ENCODE peak calls at places on chromosomes 16 and 17, in four cellular contexts. Q is WTC11, S is HepG2, D is K562. J is an unnamed sample.
A peak's percentile ranks its signal among the peaks of the same experiment; 100 is the strongest.

GRCh38 chr16:60792437-60792836 is 1243.8 kb downstream of the CDH8 start:
- DNase-seq in Q (no peak), S (no peak), D (no peak), J (no peak)

GRCh38 chr17:38428643-38429371 is 543 bp downstream of the ARHGAP23 start:
- DNase-seq in Q (no peak), S (no peak), D (no peak), J (no peak)

GRCh38 chr17:76131061-76131691 is 9.9 kb downstream of the FOXJ1 start:
- DNase-seq in Q (peak; percentile 31), S (no peak), D (no peak), J (no peak)

GRCh38 chr17:46976626-46977270 is 2.3 kb downstream of the RPRML start:
- DNase-seq in Q (no peak), S (no peak), D (peak; percentile 44), J (peak; percentile 50)

GRCh38 chr17:574061-574460 is 140.6 kb downstream of the VPS53 start:
- DNase-seq in Q (no peak), S (no peak), D (no peak), J (no peak)

GRCh38 chr17:62746941-62747340 is 61.2 kb downstream of the MARCHF10 start:
- DNase-seq in Q (no peak), S (no peak), D (no peak), J (no peak)

GRCh38 chr16:86753399-86753798 is 175.1 kb downstream of the FOXL1 start:
- DNase-seq in Q (no peak), S (no peak), D (no peak), J (no peak)

GRCh38 chr17:59361916-59362810 is 30.7 kb downstream of the YPEL2 start:
- DNase-seq in Q (no peak), S (no peak), D (no peak), J (no peak)

GRCh38 chr16:87384162-87384999 is 805 bp upstream of the FBXO31 start:
- DNase-seq in Q (peak; percentile 70), S (peak; percentile 57), D (peak; percentile 39), J (no peak)

GRCh38 chr16:31714899-31715504 is 158.6 kb upstream of the ZNF267 start:
- DNase-seq in Q (no peak), S (no peak), D (no peak), J (no peak)

GRCh38 chr17:55814377-55814776 is 63.5 kb downstream of the PCTP start:
- DNase-seq in Q (no peak), S (no peak), D (no peak), J (no peak)

GRCh38 chr17:50221500-50222480 is 20.4 kb upstream of the COL1A1 start:
- DNase-seq in Q (no peak), S (no peak), D (no peak), J (no peak)

GRCh38 chr16:84819644-84820304 is at the start of gene CRISPLD2:
- DNase-seq in Q (peak; percentile 97), S (peak; percentile 83), D (peak; percentile 100), J (peak; percentile 97)

GRCh38 chr16:67460168-67460567 is 20.8 kb downstream of the ATP6V0D1 start:
- DNase-seq in Q (no peak), S (no peak), D (peak; percentile 82), J (no peak)

GRCh38 chr16:17557480-17557879 is 86.7 kb upstream of the XYLT1 start:
- DNase-seq in Q (no peak), S (no peak), D (no peak), J (no peak)

GRCh38 chr16:68790130-68790761 is 53.1 kb upstream of the TANGO6 start:
- DNase-seq in Q (peak; percentile 21), S (peak; percentile 96), D (no peak), J (no peak)

GRCh38 chr16:86350289-86350688 is 160.0 kb upstream of the FOXF1 start:
- DNase-seq in Q (no peak), S (no peak), D (no peak), J (no peak)

GRCh38 chr17:13736915-13737314 is 135.2 kb upstream of the HS3ST3A1 start:
- DNase-seq in Q (no peak), S (no peak), D (no peak), J (no peak)

GRCh38 chr17:2705888-2706795 is 5.4 kb downstream of the CLUH start:
- DNase-seq in Q (peak; percentile 12), S (no peak), D (no peak), J (no peak)
- TF ChIP-seq ELF4 in Q (no peak), S (no peak), D (no peak), J (no peak)

GRCh38 chr17:66724581-66725341 is 110.2 kb upstream of the CACNG5 start:
- DNase-seq in Q (no peak), S (no peak), D (no peak), J (no peak)
- TF ChIP-seq ELF4 in Q (no peak), S (no peak), D (no peak), J (no peak)

DNA sequence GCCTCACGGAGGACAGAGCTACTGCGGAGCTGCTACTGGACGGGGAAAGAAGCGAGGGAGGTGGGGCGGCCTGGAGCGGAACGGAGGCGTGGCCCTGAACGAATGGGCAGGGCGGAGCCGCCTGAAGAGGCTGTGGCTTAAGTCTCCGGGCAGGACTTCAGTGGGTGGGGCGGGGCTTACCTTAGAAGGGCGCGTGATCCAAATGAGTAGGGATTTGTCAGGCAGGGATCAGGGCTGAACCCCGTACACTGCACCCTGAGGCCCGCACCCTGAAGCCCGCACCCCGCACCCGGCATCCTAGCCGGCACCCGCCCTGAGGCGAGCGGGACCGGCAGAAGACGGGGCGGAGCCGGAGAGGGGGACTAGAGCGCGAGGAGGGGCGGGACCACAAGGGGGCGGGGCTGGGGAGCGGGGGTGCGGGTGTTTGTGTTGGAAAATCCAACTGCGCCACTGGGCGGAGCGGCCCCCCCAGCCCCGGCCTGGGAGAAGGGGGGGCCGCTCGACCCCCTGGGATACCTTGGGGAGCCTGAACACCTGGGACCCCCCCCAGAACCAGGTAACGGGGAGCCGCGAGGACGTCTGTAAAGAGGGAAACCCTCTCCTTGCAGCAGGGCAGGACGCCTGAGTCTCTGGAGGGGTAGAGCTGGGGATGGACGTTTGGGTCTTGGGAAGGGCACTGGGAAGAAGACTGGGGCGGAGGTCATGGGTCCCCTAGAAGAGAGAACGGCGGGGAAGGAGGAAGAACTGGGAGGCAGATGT is at the start of gene KDM6B:
- DNase-seq in Q (peak; percentile 92), S (peak; percentile 83), D (peak; percentile 81), J (peak; percentile 87)
- TF ChIP-seq ELF4 in Q (no peak), S (no peak), D (no peak), J (no peak)

GRCh38 chr16:19722981-19723380 is 4.9 kb downstream of the IQCK start:
- DNase-seq in Q (no peak), S (no peak), D (no peak), J (no peak)
- TF ChIP-seq ELF4 in Q (no peak), S (no peak), D (no peak), J (no peak)

GRCh38 chr16:14205666-14206065 is 134.5 kb downstream of the MRTFB start:
- DNase-seq in Q (no peak), S (no peak), D (no peak), J (no peak)
- TF ChIP-seq ELF4 in Q (no peak), S (no peak), D (no peak), J (no peak)

GRCh38 chr17:74202879-74203432 is 522 bp upstream of the RPL38 start:
- DNase-seq in Q (no peak), S (no peak), D (no peak), J (no peak)
- TF ChIP-seq ELF4 in Q (no peak), S (no peak), D (no peak), J (no peak)

DNA sequence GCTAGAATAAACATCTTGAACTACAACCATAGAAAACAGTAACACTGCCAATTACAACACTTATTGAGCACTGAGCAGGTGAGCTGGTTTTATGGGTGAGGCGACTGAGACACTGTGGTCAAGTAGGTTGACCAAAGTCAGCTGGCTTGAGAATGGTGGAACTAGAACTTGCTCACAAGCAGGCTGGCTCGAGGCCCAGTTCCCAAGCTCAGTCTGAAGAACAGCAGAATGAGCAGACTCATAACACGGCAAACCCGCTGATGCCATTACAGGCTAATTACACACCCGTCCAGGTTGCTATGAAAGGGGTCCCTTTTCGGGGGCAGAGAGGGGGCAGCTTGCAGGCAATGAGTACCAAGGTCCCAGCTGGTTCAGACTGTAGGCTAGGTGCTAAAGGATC is 6.5 kb downstream of the ZZEF1 start:
- DNase-seq in Q (no peak), S (no peak), D (no peak), J (no peak)
- TF ChIP-seq ELF4 in Q (no peak), S (no peak), D (no peak), J (no peak)

GRCh38 chr17:56994009-56994792 is 16.3 kb downstream of the SCPEP1 start:
- DNase-seq in Q (no peak), S (no peak), D (no peak), J (no peak)
- TF ChIP-seq ELF4 in Q (no peak), S (no peak), D (no peak), J (no peak)